ENCODE peak calls at places on chromosome 11, in five cellular contexts. A, M, B, T and Z are unnamed samples.

GRCh38 chr11:78145511-78146030 is 6.1 kb upstream of the ALG8 start:
- DNase-seq in A (no peak), M (no peak), B (no peak), T (no peak), Z (no peak)

GRCh38 chr11:16814410-16815046 is 76.1 kb downstream of the C11orf58 start:
- DNase-seq in A (no peak), M (no peak), B (peak; percentile 53), T (no peak), Z (no peak)

GRCh38 chr11:23778971-23779370 is 717.9 kb upstream of the LUZP2 start:
- DNase-seq in A (no peak), M (no peak), B (no peak), T (peak; percentile 32), Z (no peak)

GRCh38 chr11:46738887-46739286 is 19.9 kb downstream of the F2 start:
- DNase-seq in A (no peak), M (no peak), B (no peak), T (no peak), Z (no peak)

GRCh38 chr11:21430532-21430931 is 761.1 kb downstream of the NELL1 start:
- DNase-seq in A (no peak), M (no peak), B (no peak), T (no peak), Z (no peak)

GRCh38 chr11:65395961-65396530 is 9.6 kb downstream of the FRMD8 start:
- DNase-seq in A (no peak), M (no peak), B (no peak), T (no peak), Z (no peak)

GRCh38 chr11:22991196-22991595 is 130.9 kb upstream of the CCDC179 start:
- DNase-seq in A (no peak), M (no peak), B (no peak), T (no peak), Z (no peak)

GRCh38 chr11:61820174-61820573 is 3.4 kb upstream of the FADS1 start:
- DNase-seq in A (no peak), M (no peak), B (no peak), T (peak; percentile 65), Z (no peak)

GRCh38 chr11:125952559-125952958 is 6.7 kb downstream of the VSIG10L2 start:
- DNase-seq in A (no peak), M (no peak), B (no peak), T (no peak), Z (no peak)

GRCh38 chr11:120272303-120272702 is 32.4 kb downstream of the POU2F3 start:
- DNase-seq in A (no peak), M (no peak), B (no peak), T (peak; percentile 69), Z (no peak)

GRCh38 chr11:88849368-88849767 is 216.4 kb downstream of the GRM5 start:
- DNase-seq in A (no peak), M (no peak), B (no peak), T (peak; percentile 68), Z (no peak)

GRCh38 chr11:114082767-114083181 is 23.3 kb downstream of the ZBTB16 start:
- DNase-seq in A (no peak), M (no peak), B (peak; percentile 100), T (no peak), Z (peak; percentile 34)

GRCh38 chr11:72641900-72642814 is 32.1 kb downstream of the PDE2A start:
- DNase-seq in A (peak; percentile 30), M (peak; percentile 57), B (peak; percentile 27), T (no peak), Z (no peak)

GRCh38 chr11:57406337-57406904 is 16.0 kb upstream of the PRG2 start:
- DNase-seq in A (peak; percentile 28), M (no peak), B (peak; percentile 79), T (peak; percentile 39), Z (no peak)

GRCh38 chr11:59119826-59120225 is 12.8 kb downstream of the FAM111B start:
- DNase-seq in A (no peak), M (no peak), B (no peak), T (no peak), Z (no peak)

GRCh38 chr11:18527512-18527911 is 770 bp upstream of the TSG101 start:
- DNase-seq in A (no peak), M (no peak), B (peak; percentile 64), T (peak; percentile 43), Z (no peak)

GRCh38 chr11:58830693-58831301 is 13.7 kb downstream of the GLYATL2 start:
- DNase-seq in A (no peak), M (no peak), B (no peak), T (no peak), Z (no peak)

GRCh38 chr11:29482510-29482909 is 534.3 kb downstream of the KCNA4 start:
- DNase-seq in A (no peak), M (no peak), B (no peak), T (no peak), Z (no peak)

GRCh38 chr11:94747136-94748110 is 20.7 kb upstream of the AMOTL1 start:
- DNase-seq in A (no peak), M (no peak), B (no peak), T (no peak), Z (no peak)

GRCh38 chr11:18365736-18366135 is 28.6 kb upstream of the LDHA start:
- DNase-seq in A (no peak), M (no peak), B (no peak), T (no peak), Z (no peak)

GRCh38 chr11:67409781-67410368 is 5.6 kb upstream of the CARNS1 start:
- DNase-seq in A (no peak), M (no peak), B (peak; percentile 74), T (no peak), Z (no peak)

GRCh38 chr11:68312780-68313573 is 586 bp downstream of the LRP5 start:
- DNase-seq in A (no peak), M (no peak), B (peak; percentile 53), T (no peak), Z (no peak)

GRCh38 chr11:64629103-64629502 is 38.1 kb downstream of the SLC22A12 start:
- DNase-seq in A (no peak), M (no peak), B (no peak), T (no peak), Z (no peak)

GRCh38 chr11:64754919-64755662 is 4.7 kb downstream of the PYGM start:
- DNase-seq in A (no peak), M (no peak), B (no peak), T (no peak), Z (no peak)

GRCh38 chr11:116931206-116931953 is 94.0 kb upstream of the APOA1 start:
- DNase-seq in A (peak; percentile 19), M (peak; percentile 9), B (peak; percentile 56), T (peak; percentile 53), Z (no peak)

GRCh38 chr11:77166021-77166420 is 38.0 kb downstream of the MYO7A start:
- DNase-seq in A (no peak), M (no peak), B (no peak), T (no peak), Z (no peak)

GRCh38 chr11:119808431-119809185 is 79.6 kb upstream of the NECTIN1 start:
- DNase-seq in A (no peak), M (no peak), B (no peak), T (no peak), Z (no peak)

GRCh38 chr11:2728663-2729332 is 29.0 kb upstream of the KCNQ1OT1 start:
- DNase-seq in A (no peak), M (no peak), B (no peak), T (no peak), Z (no peak)

GRCh38 chr11:128901655-128902514 is 10.7 kb downstream of the KCNJ5 start:
- DNase-seq in A (no peak), M (no peak), B (no peak), T (no peak), Z (no peak)

GRCh38 chr11:87819141-87819540 is 356.1 kb downstream of the RAB38 start:
- DNase-seq in A (no peak), M (no peak), B (no peak), T (no peak), Z (no peak)

GRCh38 chr11:1408346-1408745 is 18.6 kb downstream of the BRSK2 start:
- DNase-seq in A (no peak), M (no peak), B (no peak), T (no peak), Z (no peak)
- TF ChIP-seq POLR2A in A (no peak), M (no peak), B (no peak), T (no peak), Z (no peak)

GRCh38 chr11:474914-475506 is 24.9 kb downstream of the PTDSS2 start:
- DNase-seq in A (no peak), M (no peak), B (no peak), T (no peak), Z (no peak)

GRCh38 chr11:479311-479710 is 27.7 kb downstream of the RNH1 start:
- DNase-seq in A (no peak), M (no peak), B (no peak), T (no peak), Z (no peak)

GRCh38 chr11:475941-476340 is 25.9 kb downstream of the PTDSS2 start:
- DNase-seq in A (no peak), M (no peak), B (no peak), T (no peak), Z (no peak)

GRCh38 chr11:476416-476815 is 26.3 kb downstream of the PTDSS2 start:
- DNase-seq in A (no peak), M (no peak), B (no peak), T (no peak), Z (no peak)

GRCh38 chr11:477042-477715 is 27.1 kb downstream of the PTDSS2 start:
- DNase-seq in A (no peak), M (no peak), B (no peak), T (no peak), Z (no peak)
- TF ChIP-seq CTCF in A (no peak), M (no peak), B (no peak), T (no peak), Z (no peak)

GRCh38 chr11:76030973-76031590 is 175.2 kb downstream of the WNT11 start:
- DNase-seq in A (no peak), M (no peak), B (peak; percentile 53), T (no peak), Z (no peak)

GRCh38 chr11:76025817-76026216 is 180.5 kb downstream of the WNT11 start:
- DNase-seq in A (no peak), M (no peak), B (no peak), T (no peak), Z (no peak)

GRCh38 chr11:76033699-76034098 is 172.6 kb downstream of the WNT11 start:
- DNase-seq in A (no peak), M (no peak), B (no peak), T (no peak), Z (no peak)

GRCh38 chr11:76026862-76027261 is 179.4 kb downstream of the WNT11 start:
- DNase-seq in A (no peak), M (no peak), B (no peak), T (no peak), Z (no peak)

GRCh38 chr11:76030286-76030685 is 176.0 kb downstream of the WNT11 start:
- DNase-seq in A (no peak), M (no peak), B (no peak), T (peak; percentile 70), Z (no peak)
- TF ChIP-seq POLR2A in A (no peak), M (no peak), B (no peak), T (no peak), Z (no peak)

DNA sequence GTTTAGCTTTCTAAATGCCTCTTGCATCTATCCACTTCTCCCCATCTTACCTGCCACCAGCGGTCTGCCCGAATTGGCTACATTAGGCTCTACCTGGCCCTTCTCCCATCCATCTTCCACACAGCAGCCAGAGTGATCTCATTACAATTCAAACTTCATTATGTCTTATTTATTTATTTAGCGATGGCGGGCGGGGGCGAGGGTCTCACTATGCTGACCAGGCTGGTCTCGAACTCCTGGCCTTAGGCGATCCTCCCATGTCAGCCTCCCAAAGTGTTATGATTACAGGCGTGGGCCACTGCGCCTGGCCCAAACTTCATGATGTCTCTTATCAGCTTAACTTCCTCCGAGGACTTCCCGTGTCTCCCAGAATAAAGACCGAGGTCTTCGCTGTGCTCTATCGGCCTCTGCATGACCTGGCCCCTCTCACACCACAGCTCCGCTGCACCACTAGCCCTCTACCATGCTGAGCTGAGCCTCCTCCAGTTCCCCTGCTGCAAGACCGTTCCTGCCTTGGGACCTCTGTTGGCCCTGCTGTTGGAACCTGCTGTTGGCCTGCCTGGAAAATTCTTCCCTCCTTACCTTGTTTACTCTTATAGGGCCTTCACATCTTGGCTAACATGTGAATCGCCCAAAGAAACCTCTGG is 870 bp upstream of the CTTN start:
- DNase-seq in A (no peak), M (peak; percentile 26), B (peak; percentile 88), T (peak; percentile 30), Z (no peak)
- TF ChIP-seq CTCF in A (no peak), M (no peak), B (no peak), T (no peak), Z (no peak)